ENCODE peak calls at places on chromosomes 2 and 18, in eight cellular contexts. One of them, this sample, is unnamed.

GRCh38 chr18:26894006-26894405 is 28.5 kb upstream of the AQP4 start:
- DNase-seq in fibroblast of lung: no peak
- DNase-seq in cardiac muscle cell: no peak
- DNase-seq in heart right ventricle: no peak
- DNase-seq in effector memory CD4-positive, alpha-beta T cell: no peak
- DNase-seq in iPS DF 6.9: no peak
- DNase-seq in lung: no peak
- DNase-seq in left ventricle myocardium inferior: no peak
- DNase-seq in this sample: peak

GRCh38 chr2:218039171-218039570 is 29.9 kb upstream of the RUFY4 start:
- DNase-seq in fibroblast of lung: no peak
- DNase-seq in cardiac muscle cell: no peak
- DNase-seq in heart right ventricle: no peak
- DNase-seq in effector memory CD4-positive, alpha-beta T cell: no peak
- DNase-seq in iPS DF 6.9: no peak
- DNase-seq in lung: no peak
- DNase-seq in left ventricle myocardium inferior: no peak
- DNase-seq in this sample: no peak

GRCh38 chr2:121626777-121627524 is 22.3 kb downstream of the CLASP1 start:
- DNase-seq in fibroblast of lung: peak
- DNase-seq in cardiac muscle cell: peak
- DNase-seq in heart right ventricle: no peak
- DNase-seq in effector memory CD4-positive, alpha-beta T cell: no peak
- DNase-seq in iPS DF 6.9: no peak
- DNase-seq in lung: peak
- DNase-seq in left ventricle myocardium inferior: peak
- DNase-seq in this sample: no peak

GRCh38 chr2:189685540-189686229 is 11.2 kb downstream of the ANKAR start:
- DNase-seq in fibroblast of lung: peak
- DNase-seq in cardiac muscle cell: peak
- DNase-seq in heart right ventricle: no peak
- DNase-seq in effector memory CD4-positive, alpha-beta T cell: no peak
- DNase-seq in iPS DF 6.9: no peak
- DNase-seq in lung: no peak
- DNase-seq in left ventricle myocardium inferior: peak
- DNase-seq in this sample: no peak

GRCh38 chr2:62270728-62271127 is 74.8 kb downstream of the B3GNT2 start:
- DNase-seq in fibroblast of lung: peak
- DNase-seq in cardiac muscle cell: peak
- DNase-seq in heart right ventricle: peak
- DNase-seq in effector memory CD4-positive, alpha-beta T cell: no peak
- DNase-seq in iPS DF 6.9: no peak
- DNase-seq in lung: no peak
- DNase-seq in left ventricle myocardium inferior: peak
- DNase-seq in this sample: no peak

GRCh38 chr18:49360582-49360981 is 99.9 kb downstream of the DYM start:
- DNase-seq in fibroblast of lung: no peak
- DNase-seq in cardiac muscle cell: no peak
- DNase-seq in heart right ventricle: no peak
- DNase-seq in effector memory CD4-positive, alpha-beta T cell: no peak
- DNase-seq in iPS DF 6.9: no peak
- DNase-seq in lung: no peak
- DNase-seq in left ventricle myocardium inferior: no peak
- DNase-seq in this sample: no peak

GRCh38 chr2:121479882-121480522 is 50.7 kb upstream of the RNU4ATAC start:
- DNase-seq in fibroblast of lung: peak
- DNase-seq in cardiac muscle cell: peak
- DNase-seq in heart right ventricle: no peak
- DNase-seq in effector memory CD4-positive, alpha-beta T cell: no peak
- DNase-seq in iPS DF 6.9: no peak
- DNase-seq in lung: peak
- DNase-seq in left ventricle myocardium inferior: no peak
- DNase-seq in this sample: no peak

GRCh38 chr2:235554385-235554784 is 60.5 kb downstream of the AGAP1 start:
- DNase-seq in fibroblast of lung: no peak
- DNase-seq in cardiac muscle cell: no peak
- DNase-seq in heart right ventricle: no peak
- DNase-seq in effector memory CD4-positive, alpha-beta T cell: no peak
- DNase-seq in iPS DF 6.9: no peak
- DNase-seq in lung: no peak
- DNase-seq in left ventricle myocardium inferior: no peak
- DNase-seq in this sample: no peak

GRCh38 chr2:161045726-161046125 is 114.5 kb upstream of the TANK start:
- DNase-seq in fibroblast of lung: peak
- DNase-seq in cardiac muscle cell: no peak
- DNase-seq in heart right ventricle: no peak
- DNase-seq in effector memory CD4-positive, alpha-beta T cell: no peak
- DNase-seq in iPS DF 6.9: no peak
- DNase-seq in lung: no peak
- DNase-seq in left ventricle myocardium inferior: no peak
- DNase-seq in this sample: no peak

GRCh38 chr18:77098554-77099174 is 33.9 kb downstream of the MBP start:
- DNase-seq in fibroblast of lung: peak
- DNase-seq in cardiac muscle cell: no peak
- DNase-seq in heart right ventricle: peak
- DNase-seq in effector memory CD4-positive, alpha-beta T cell: no peak
- DNase-seq in iPS DF 6.9: no peak
- DNase-seq in lung: no peak
- DNase-seq in left ventricle myocardium inferior: no peak
- DNase-seq in this sample: no peak
- H3K27ac ChIP-seq in fibroblast of lung: peak
- H3K27ac ChIP-seq in cardiac muscle cell: no peak
- H3K27ac ChIP-seq in heart right ventricle: peak
- H3K27ac ChIP-seq in effector memory CD4-positive, alpha-beta T cell: peak
- H3K27ac ChIP-seq in iPS DF 6.9: no peak
- H3K27ac ChIP-seq in lung: peak
- H3K27ac ChIP-seq in left ventricle myocardium inferior: peak
- H3K27ac ChIP-seq in this sample: no peak

GRCh38 chr2:162964513-162964912 is 125.9 kb upstream of the KCNH7 start:
- DNase-seq in fibroblast of lung: no peak
- DNase-seq in cardiac muscle cell: no peak
- DNase-seq in heart right ventricle: no peak
- DNase-seq in effector memory CD4-positive, alpha-beta T cell: no peak
- DNase-seq in iPS DF 6.9: no peak
- DNase-seq in lung: no peak
- DNase-seq in left ventricle myocardium inferior: no peak
- DNase-seq in this sample: no peak
- H3K27ac ChIP-seq in fibroblast of lung: no peak
- H3K27ac ChIP-seq in cardiac muscle cell: peak
- H3K27ac ChIP-seq in heart right ventricle: no peak
- H3K27ac ChIP-seq in effector memory CD4-positive, alpha-beta T cell: no peak
- H3K27ac ChIP-seq in iPS DF 6.9: no peak
- H3K27ac ChIP-seq in lung: no peak
- H3K27ac ChIP-seq in left ventricle myocardium inferior: no peak
- H3K27ac ChIP-seq in this sample: no peak

GRCh38 chr2:130286983-130287655 is 55.6 kb upstream of the IMP4 start:
- DNase-seq in fibroblast of lung: no peak
- DNase-seq in cardiac muscle cell: no peak
- DNase-seq in heart right ventricle: no peak
- DNase-seq in effector memory CD4-positive, alpha-beta T cell: no peak
- DNase-seq in iPS DF 6.9: no peak
- DNase-seq in lung: no peak
- DNase-seq in left ventricle myocardium inferior: no peak
- DNase-seq in this sample: no peak
- H3K27ac ChIP-seq in fibroblast of lung: no peak
- H3K27ac ChIP-seq in cardiac muscle cell: no peak
- H3K27ac ChIP-seq in heart right ventricle: no peak
- H3K27ac ChIP-seq in effector memory CD4-positive, alpha-beta T cell: no peak
- H3K27ac ChIP-seq in iPS DF 6.9: no peak
- H3K27ac ChIP-seq in lung: no peak
- H3K27ac ChIP-seq in left ventricle myocardium inferior: no peak
- H3K27ac ChIP-seq in this sample: no peak

GRCh38 chr2:26504002-26504401 is 26.1 kb upstream of the OTOF start:
- DNase-seq in fibroblast of lung: no peak
- DNase-seq in cardiac muscle cell: no peak
- DNase-seq in heart right ventricle: no peak
- DNase-seq in effector memory CD4-positive, alpha-beta T cell: no peak
- DNase-seq in iPS DF 6.9: no peak
- DNase-seq in lung: no peak
- DNase-seq in left ventricle myocardium inferior: no peak
- DNase-seq in this sample: no peak

GRCh38 chr2:26509141-26509540 is 31.2 kb upstream of the OTOF start:
- DNase-seq in fibroblast of lung: no peak
- DNase-seq in cardiac muscle cell: no peak
- DNase-seq in heart right ventricle: no peak
- DNase-seq in effector memory CD4-positive, alpha-beta T cell: no peak
- DNase-seq in iPS DF 6.9: no peak
- DNase-seq in lung: no peak
- DNase-seq in left ventricle myocardium inferior: no peak
- DNase-seq in this sample: no peak

GRCh38 chr2:26506279-26506678 is 28.4 kb upstream of the OTOF start:
- DNase-seq in fibroblast of lung: no peak
- DNase-seq in cardiac muscle cell: no peak
- DNase-seq in heart right ventricle: no peak
- DNase-seq in effector memory CD4-positive, alpha-beta T cell: no peak
- DNase-seq in iPS DF 6.9: no peak
- DNase-seq in lung: no peak
- DNase-seq in left ventricle myocardium inferior: no peak
- DNase-seq in this sample: no peak

GRCh38 chr2:26500406-26500805 is 22.5 kb upstream of the OTOF start:
- DNase-seq in fibroblast of lung: no peak
- DNase-seq in cardiac muscle cell: no peak
- DNase-seq in heart right ventricle: no peak
- DNase-seq in effector memory CD4-positive, alpha-beta T cell: no peak
- DNase-seq in iPS DF 6.9: no peak
- DNase-seq in lung: no peak
- DNase-seq in left ventricle myocardium inferior: no peak
- DNase-seq in this sample: no peak

DNA sequence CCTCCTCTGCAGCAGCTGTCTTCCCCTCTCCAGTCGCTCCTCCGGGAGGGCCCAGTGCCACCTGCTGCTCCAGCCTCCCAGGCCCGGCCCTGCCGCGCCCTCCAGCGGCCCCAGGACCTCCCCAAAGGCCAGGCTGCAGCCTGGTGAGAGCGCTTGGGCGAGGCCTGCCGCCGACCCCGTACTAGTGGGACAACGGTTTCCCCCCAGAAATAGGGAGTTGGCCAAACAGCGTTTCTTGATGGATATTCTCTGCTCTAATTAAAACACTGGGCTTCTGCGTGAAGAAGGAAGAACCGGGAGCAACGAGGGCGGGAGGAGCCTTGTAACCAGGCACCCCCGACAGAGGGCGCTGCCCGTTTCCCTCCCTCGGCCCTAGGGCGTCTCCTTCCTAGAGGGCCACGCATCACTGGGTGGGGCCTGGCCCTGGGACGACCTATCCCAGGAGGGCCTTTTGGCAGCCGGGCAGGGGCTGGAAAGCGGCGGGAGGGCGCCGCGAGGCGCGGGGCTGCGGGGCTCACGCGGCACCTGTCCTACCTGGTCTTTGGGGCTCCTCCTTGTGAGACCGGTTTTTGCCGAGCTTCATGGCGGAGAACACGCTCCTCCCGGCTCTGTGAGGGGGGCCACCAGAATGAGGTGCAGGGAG is 25.4 kb upstream of the OTOF start:
- DNase-seq in fibroblast of lung: peak
- DNase-seq in cardiac muscle cell: peak
- DNase-seq in heart right ventricle: peak
- DNase-seq in effector memory CD4-positive, alpha-beta T cell: peak
- DNase-seq in iPS DF 6.9: peak
- DNase-seq in lung: peak
- DNase-seq in left ventricle myocardium inferior: peak
- DNase-seq in this sample: peak
- H3K27ac ChIP-seq in fibroblast of lung: no peak
- H3K27ac ChIP-seq in cardiac muscle cell: no peak
- H3K27ac ChIP-seq in heart right ventricle: no peak
- H3K27ac ChIP-seq in effector memory CD4-positive, alpha-beta T cell: no peak
- H3K27ac ChIP-seq in iPS DF 6.9: no peak
- H3K27ac ChIP-seq in lung: no peak
- H3K27ac ChIP-seq in left ventricle myocardium inferior: no peak
- H3K27ac ChIP-seq in this sample: no peak

GRCh38 chr2:232464534-232464865 is 8.5 kb downstream of the ALPI start:
- DNase-seq in fibroblast of lung: no peak
- DNase-seq in cardiac muscle cell: no peak
- DNase-seq in heart right ventricle: no peak
- DNase-seq in effector memory CD4-positive, alpha-beta T cell: no peak
- DNase-seq in iPS DF 6.9: no peak
- DNase-seq in lung: no peak
- DNase-seq in left ventricle myocardium inferior: no peak
- DNase-seq in this sample: no peak
- H3K27ac ChIP-seq in fibroblast of lung: no peak
- H3K27ac ChIP-seq in cardiac muscle cell: no peak
- H3K27ac ChIP-seq in heart right ventricle: no peak
- H3K27ac ChIP-seq in effector memory CD4-positive, alpha-beta T cell: no peak
- H3K27ac ChIP-seq in iPS DF 6.9: no peak
- H3K27ac ChIP-seq in lung: no peak
- H3K27ac ChIP-seq in left ventricle myocardium inferior: no peak
- H3K27ac ChIP-seq in this sample: no peak

GRCh38 chr2:54673501-54673998 is 49.9 kb upstream of the EML6 start:
- DNase-seq in fibroblast of lung: peak
- DNase-seq in cardiac muscle cell: peak
- DNase-seq in heart right ventricle: peak
- DNase-seq in effector memory CD4-positive, alpha-beta T cell: no peak
- DNase-seq in iPS DF 6.9: no peak
- DNase-seq in lung: peak
- DNase-seq in left ventricle myocardium inferior: peak
- DNase-seq in this sample: no peak

GRCh38 chr2:54670485-54671009 is 52.9 kb upstream of the EML6 start:
- DNase-seq in fibroblast of lung: no peak
- DNase-seq in cardiac muscle cell: no peak
- DNase-seq in heart right ventricle: no peak
- DNase-seq in effector memory CD4-positive, alpha-beta T cell: no peak
- DNase-seq in iPS DF 6.9: no peak
- DNase-seq in lung: no peak
- DNase-seq in left ventricle myocardium inferior: no peak
- DNase-seq in this sample: no peak

GRCh38 chr2:54672587-54673456 is 50.6 kb upstream of the EML6 start:
- DNase-seq in fibroblast of lung: no peak
- DNase-seq in cardiac muscle cell: no peak
- DNase-seq in heart right ventricle: no peak
- DNase-seq in effector memory CD4-positive, alpha-beta T cell: no peak
- DNase-seq in iPS DF 6.9: no peak
- DNase-seq in lung: no peak
- DNase-seq in left ventricle myocardium inferior: no peak
- DNase-seq in this sample: peak

GRCh38 chr2:54671010-54671409 is 52.5 kb upstream of the EML6 start:
- DNase-seq in fibroblast of lung: no peak
- DNase-seq in cardiac muscle cell: no peak
- DNase-seq in heart right ventricle: no peak
- DNase-seq in effector memory CD4-positive, alpha-beta T cell: no peak
- DNase-seq in iPS DF 6.9: no peak
- DNase-seq in lung: no peak
- DNase-seq in left ventricle myocardium inferior: no peak
- DNase-seq in this sample: no peak

GRCh38 chr2:54671875-54672586 is 51.4 kb upstream of the EML6 start:
- DNase-seq in fibroblast of lung: peak
- DNase-seq in cardiac muscle cell: peak
- DNase-seq in heart right ventricle: no peak
- DNase-seq in effector memory CD4-positive, alpha-beta T cell: no peak
- DNase-seq in iPS DF 6.9: no peak
- DNase-seq in lung: no peak
- DNase-seq in left ventricle myocardium inferior: no peak
- DNase-seq in this sample: no peak
- H3K27ac ChIP-seq in fibroblast of lung: no peak
- H3K27ac ChIP-seq in cardiac muscle cell: no peak
- H3K27ac ChIP-seq in heart right ventricle: peak
- H3K27ac ChIP-seq in effector memory CD4-positive, alpha-beta T cell: no peak
- H3K27ac ChIP-seq in iPS DF 6.9: no peak
- H3K27ac ChIP-seq in lung: no peak
- H3K27ac ChIP-seq in left ventricle myocardium inferior: peak
- H3K27ac ChIP-seq in this sample: no peak